ENCODE peak calls at places on chromosomes 1 and 21, in eight cellular contexts. D is choroid plexus epithelial cell; Q is endothelial cell; W is stimulated activated CD4-positive, alpha-beta T cell treated with anti-CD3 and anti-CD28 coated beads, TNF-alpha, amount 100 ng/mL, for 48 hours; J is SK-N-SH; O is GM23338; I is EL; Z is HS-5. G is an unnamed sample.

GRCh38 chr1:232127190-232127589 is 500.6 kb downstream of the DISC1 start:
- DNase-seq in D (peak; percentile 81), Q (no peak), W (no peak), J (no peak), O (no peak), I (peak; percentile 91), Z (peak; percentile 69), G (peak; percentile 85)

GRCh38 chr1:154186177-154186576 is 5.7 kb downstream of the TPM3 start:
- DNase-seq in D (peak; percentile 58), Q (peak; percentile 70), W (peak; percentile 55), J (peak; percentile 58), O (peak; percentile 79), I (peak; percentile 48), Z (no peak), G (no peak)

GRCh38 chr1:172821609-172822274 is 162.8 kb downstream of the FASLG start:
- DNase-seq in D (peak; percentile 69), Q (no peak), W (no peak), J (peak; percentile 24), O (no peak), I (peak; percentile 80), Z (peak; percentile 63), G (peak; percentile 10)

GRCh38 chr21:35016071-35016470 is 33.0 kb downstream of the RUNX1 start:
- DNase-seq in D (no peak), Q (no peak), W (no peak), J (no peak), O (no peak), I (no peak), Z (no peak), G (no peak)

GRCh38 chr21:45545691-45546531 is 3.7 kb upstream of the SLC19A1 start:
- DNase-seq in D (no peak), Q (no peak), W (no peak), J (peak; percentile 12), O (no peak), I (no peak), Z (no peak), G (no peak)

GRCh38 chr1:17991996-17992395 is 115.6 kb upstream of the IGSF21 start:
- DNase-seq in D (no peak), Q (no peak), W (no peak), J (no peak), O (no peak), I (no peak), Z (no peak), G (no peak)

GRCh38 chr1:14142397-14143095 is 442.6 kb downstream of the PRDM2 start:
- DNase-seq in D (peak; percentile 6), Q (no peak), W (no peak), J (no peak), O (no peak), I (no peak), Z (no peak), G (no peak)

GRCh38 chr1:23444596-23445390 is 20.2 kb upstream of the TCEA3 start:
- DNase-seq in D (peak; percentile 15), Q (no peak), W (no peak), J (no peak), O (no peak), I (no peak), Z (no peak), G (no peak)

GRCh38 chr1:15088146-15089025 is 65.2 kb upstream of the TMEM51 start:
- DNase-seq in D (peak; percentile 19), Q (no peak), W (no peak), J (no peak), O (no peak), I (peak; percentile 12), Z (no peak), G (no peak)